ENCODE peak calls at places on chromosomes 12 and 14, in six cellular contexts. One of them, this sample, is unnamed.

GRCh38 chr12:87272846-87273245 is 756.4 kb downstream of the C12orf50 start:
- DNase-seq in K562: no peak
- DNase-seq in H1: no peak
- DNase-seq in GM12878: no peak
- DNase-seq in HCT116: no peak
- DNase-seq in SK-N-SH: no peak
- DNase-seq in this sample: no peak

GRCh38 chr14:34035177-34035933 is 84.5 kb upstream of the EGLN3 start:
- DNase-seq in K562: no peak
- DNase-seq in HCT116: no peak
- DNase-seq in SK-N-SH: peak; percentile 33
- DNase-seq in GM12878: no peak
- DNase-seq in H1: no peak
- DNase-seq in this sample: peak; percentile 95

GRCh38 chr14:63203618-63204406 is 431 bp upstream of the RHOJ start:
- DNase-seq in K562: peak; percentile 2
- DNase-seq in HCT116: no peak
- DNase-seq in GM12878: no peak
- DNase-seq in H1: peak; percentile 50
- DNase-seq in SK-N-SH: peak; percentile 34
- DNase-seq in this sample: peak; percentile 90

GRCh38 chr12:2177751-2178150 is 125.0 kb downstream of the CACNA1C start:
- DNase-seq in H1: no peak
- DNase-seq in HCT116: no peak
- DNase-seq in K562: no peak
- DNase-seq in GM12878: no peak
- DNase-seq in SK-N-SH: no peak
- DNase-seq in this sample: no peak

GRCh38 chr12:10364839-10365681 is 24.8 kb downstream of the KLRK1 start:
- DNase-seq in SK-N-SH: peak; percentile 33
- DNase-seq in GM12878: peak; percentile 53
- DNase-seq in K562: peak; percentile 73
- DNase-seq in HCT116: peak; percentile 71
- DNase-seq in H1: no peak
- DNase-seq in this sample: peak; percentile 53

GRCh38 chr14:55071870-55072640 is 20.6 kb downstream of the MAPK1IP1L start:
- DNase-seq in K562: no peak
- DNase-seq in SK-N-SH: no peak
- DNase-seq in H1: no peak
- DNase-seq in GM12878: peak; percentile 92
- DNase-seq in HCT116: no peak
- DNase-seq in this sample: no peak

GRCh38 chr12:67517181-67517887 is 131.2 kb upstream of the DYRK2 start:
- DNase-seq in K562: peak; percentile 0
- DNase-seq in H1: no peak
- DNase-seq in SK-N-SH: no peak
- DNase-seq in GM12878: no peak
- DNase-seq in HCT116: peak; percentile 16
- DNase-seq in this sample: no peak

GRCh38 chr12:8589679-8590078 is 23.0 kb downstream of the AICDA start:
- DNase-seq in SK-N-SH: no peak
- DNase-seq in HCT116: no peak
- DNase-seq in GM12878: no peak
- DNase-seq in K562: no peak
- DNase-seq in H1: no peak
- DNase-seq in this sample: no peak

GRCh38 chr12:12803186-12803585 is 10.0 kb upstream of the DDX47 start:
- DNase-seq in SK-N-SH: peak; percentile 27
- DNase-seq in K562: peak; percentile 75
- DNase-seq in H1: no peak
- DNase-seq in GM12878: no peak
- DNase-seq in HCT116: peak; percentile 92
- DNase-seq in this sample: peak; percentile 62

GRCh38 chr12:8452036-8452435 is 3.7 kb upstream of the CLEC6A start:
- DNase-seq in HCT116: no peak
- DNase-seq in SK-N-SH: no peak
- DNase-seq in K562: no peak
- DNase-seq in GM12878: no peak
- DNase-seq in H1: no peak
- DNase-seq in this sample: no peak

GRCh38 chr12:116691636-116692035 is 46.2 kb downstream of the SPRING1 start:
- DNase-seq in H1: no peak
- DNase-seq in K562: no peak
- DNase-seq in HCT116: no peak
- DNase-seq in SK-N-SH: no peak
- DNase-seq in GM12878: no peak
- DNase-seq in this sample: no peak

GRCh38 chr12:116687888-116688287 is 50.0 kb downstream of the SPRING1 start:
- DNase-seq in H1: peak; percentile 92
- DNase-seq in K562: peak; percentile 60
- DNase-seq in GM12878: no peak
- DNase-seq in SK-N-SH: peak; percentile 67
- DNase-seq in HCT116: peak; percentile 60
- DNase-seq in this sample: peak; percentile 44

GRCh38 chr12:116691205-116691604 is 46.7 kb downstream of the SPRING1 start:
- DNase-seq in HCT116: no peak
- DNase-seq in GM12878: no peak
- DNase-seq in SK-N-SH: no peak
- DNase-seq in H1: no peak
- DNase-seq in K562: no peak
- DNase-seq in this sample: no peak

GRCh38 chr12:116689586-116689985 is 48.3 kb downstream of the SPRING1 start:
- DNase-seq in GM12878: no peak
- DNase-seq in K562: no peak
- DNase-seq in HCT116: no peak
- DNase-seq in H1: no peak
- DNase-seq in SK-N-SH: no peak
- DNase-seq in this sample: no peak

GRCh38 chr12:116690016-116690709 is 47.7 kb downstream of the SPRING1 start:
- DNase-seq in SK-N-SH: peak; percentile 43
- DNase-seq in H1: no peak
- DNase-seq in K562: no peak
- DNase-seq in GM12878: no peak
- DNase-seq in HCT116: no peak
- DNase-seq in this sample: no peak
- TF ChIP-seq YY1 in SK-N-SH: no peak
- TF ChIP-seq YY1 in H1: no peak
- TF ChIP-seq YY1 in K562: no peak
- TF ChIP-seq YY1 in GM12878: no peak
- TF ChIP-seq YY1 in HCT116: no peak
- TF ChIP-seq YY1 in this sample: no peak

DNA sequence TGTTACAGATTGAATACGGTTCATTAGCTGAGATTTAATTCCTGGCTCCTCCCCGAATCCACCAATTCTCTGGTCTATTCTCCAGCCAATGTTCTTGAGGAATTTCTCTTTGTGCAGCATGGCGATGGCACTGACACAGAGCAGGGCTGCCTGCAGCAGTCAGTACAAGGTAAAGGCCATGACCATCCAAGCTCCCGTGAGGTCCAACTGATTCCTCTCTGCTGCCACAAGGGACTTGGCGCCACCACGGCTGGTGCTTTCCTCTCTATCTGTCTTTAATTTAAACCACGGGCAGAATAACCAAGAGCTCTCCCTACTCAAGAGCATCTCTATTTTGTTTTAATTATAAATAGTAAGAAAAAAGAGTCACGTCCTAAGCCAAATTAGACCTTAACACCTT is 12.2 kb downstream of the TMEM116 start:
- DNase-seq in H1: no peak
- DNase-seq in HCT116: no peak
- DNase-seq in GM12878: no peak
- DNase-seq in SK-N-SH: no peak
- DNase-seq in K562: no peak
- DNase-seq in this sample: no peak
- TF ChIP-seq RAD21 in H1: no peak
- TF ChIP-seq RAD21 in HCT116: no peak
- TF ChIP-seq RAD21 in GM12878: no peak
- TF ChIP-seq RAD21 in SK-N-SH: no peak
- TF ChIP-seq RAD21 in K562: no peak
- TF ChIP-seq RAD21 in this sample: no peak

GRCh38 chr12:11542599-11542998 is 106.9 kb upstream of the ETV6 start:
- DNase-seq in HCT116: no peak
- DNase-seq in K562: no peak
- DNase-seq in GM12878: no peak
- DNase-seq in SK-N-SH: no peak
- DNase-seq in H1: no peak
- DNase-seq in this sample: no peak

GRCh38 chr12:11543513-11544168 is 105.8 kb upstream of the ETV6 start:
- DNase-seq in K562: no peak
- DNase-seq in H1: no peak
- DNase-seq in HCT116: no peak
- DNase-seq in GM12878: no peak
- DNase-seq in SK-N-SH: no peak
- DNase-seq in this sample: no peak

GRCh38 chr12:11540615-11541014 is 108.9 kb upstream of the ETV6 start:
- DNase-seq in HCT116: no peak
- DNase-seq in H1: no peak
- DNase-seq in SK-N-SH: no peak
- DNase-seq in GM12878: no peak
- DNase-seq in K562: no peak
- DNase-seq in this sample: no peak

GRCh38 chr12:11540156-11540555 is 109.3 kb upstream of the ETV6 start:
- DNase-seq in H1: no peak
- DNase-seq in GM12878: no peak
- DNase-seq in HCT116: no peak
- DNase-seq in K562: no peak
- DNase-seq in SK-N-SH: no peak
- DNase-seq in this sample: no peak

GRCh38 chr12:11545438-11546330 is 103.8 kb upstream of the ETV6 start:
- DNase-seq in HCT116: no peak
- DNase-seq in SK-N-SH: peak; percentile 47
- DNase-seq in K562: no peak
- DNase-seq in GM12878: peak; percentile 78
- DNase-seq in H1: no peak
- DNase-seq in this sample: no peak
- H2AFZ ChIP-seq in HCT116: no peak overlapping the region
- H2AFZ ChIP-seq in SK-N-SH: no peak overlapping the region
- H2AFZ ChIP-seq in K562: peak overlapping the region; percentile 51
- H2AFZ ChIP-seq in GM12878: peak overlapping the region; percentile 42
- H2AFZ ChIP-seq in H1: peak overlapping the region; percentile 36
- H2AFZ ChIP-seq in this sample: no peak overlapping the region

DNA sequence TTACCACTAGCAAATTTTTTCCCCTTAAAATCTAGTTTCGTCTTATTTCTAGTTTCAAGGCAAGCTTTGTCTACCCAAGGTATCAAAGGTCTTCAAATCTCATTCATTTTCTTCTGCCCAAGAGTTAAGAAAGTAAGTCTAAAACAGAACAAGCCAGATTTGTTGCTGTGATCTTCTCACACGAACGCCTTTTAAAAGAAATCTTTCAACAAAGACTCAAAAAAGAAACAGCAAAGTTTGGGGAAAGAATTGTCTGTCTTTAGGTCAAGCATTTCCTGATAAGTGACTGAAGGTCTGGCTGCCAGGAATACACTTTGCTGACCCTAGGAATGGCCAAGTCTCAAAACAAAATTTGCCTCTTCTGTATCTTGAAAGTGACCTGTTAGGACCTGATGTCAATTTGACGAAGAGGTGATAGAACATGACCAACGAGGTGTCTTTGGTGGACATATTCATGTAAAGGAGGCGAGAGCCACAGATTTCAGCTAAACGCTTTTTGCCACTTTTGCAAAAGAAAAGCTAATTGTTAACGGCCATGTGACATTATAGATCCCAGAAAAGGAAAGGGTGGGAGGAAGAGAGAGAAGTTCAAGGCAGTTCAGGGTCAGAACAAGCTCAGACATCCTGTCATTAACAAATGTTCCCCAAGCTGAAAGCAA is 1.7 kb downstream of the CDK17 start:
- DNase-seq in K562: peak; percentile 34
- DNase-seq in HCT116: no peak
- DNase-seq in H1: no peak
- DNase-seq in SK-N-SH: no peak
- DNase-seq in GM12878: no peak
- DNase-seq in this sample: peak; percentile 7
- TF ChIP-seq YY1 in K562: no peak
- TF ChIP-seq YY1 in HCT116: no peak
- TF ChIP-seq YY1 in H1: no peak
- TF ChIP-seq YY1 in SK-N-SH: no peak
- TF ChIP-seq YY1 in GM12878: no peak
- TF ChIP-seq YY1 in this sample: no peak

DNA sequence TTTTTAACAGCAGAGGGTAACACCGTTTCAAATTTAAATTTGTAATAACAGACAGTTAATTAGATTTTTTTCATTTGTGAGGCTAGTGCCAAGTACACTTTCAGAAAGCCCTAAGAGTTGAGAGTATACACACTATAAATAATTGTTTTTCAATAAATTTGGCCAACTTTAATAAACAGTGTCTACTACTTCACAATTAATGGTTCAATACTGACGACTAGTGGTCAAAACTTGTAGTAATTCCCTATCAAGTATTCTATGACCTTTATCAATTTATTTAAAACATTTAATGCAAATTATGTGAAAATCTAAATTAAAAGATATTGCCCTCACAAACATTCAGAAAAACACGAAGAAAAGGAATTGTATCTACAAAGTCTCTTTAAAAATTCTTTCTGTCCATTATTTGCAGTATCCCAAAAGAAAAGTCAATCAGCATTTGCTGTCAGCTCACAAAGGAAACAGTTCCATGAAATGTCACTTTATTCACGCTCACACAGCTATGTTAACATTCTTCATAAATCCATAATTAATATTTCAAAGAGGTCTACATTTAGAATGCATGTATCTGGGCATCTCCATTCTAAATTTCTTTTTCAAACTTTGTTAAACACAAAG is 91.2 kb downstream of the CEP128 start:
- DNase-seq in H1: no peak
- DNase-seq in SK-N-SH: peak; percentile 5
- DNase-seq in GM12878: no peak
- DNase-seq in K562: peak; percentile 35
- DNase-seq in HCT116: peak; percentile 21
- DNase-seq in this sample: peak; percentile 12
- TF ChIP-seq RAD21 in H1: peak; percentile 56
- TF ChIP-seq RAD21 in SK-N-SH: peak; percentile 77
- TF ChIP-seq RAD21 in GM12878: peak; percentile 71
- TF ChIP-seq RAD21 in K562: peak; percentile 68
- TF ChIP-seq RAD21 in HCT116: peak; percentile 69
- TF ChIP-seq RAD21 in this sample: peak; percentile 24

DNA sequence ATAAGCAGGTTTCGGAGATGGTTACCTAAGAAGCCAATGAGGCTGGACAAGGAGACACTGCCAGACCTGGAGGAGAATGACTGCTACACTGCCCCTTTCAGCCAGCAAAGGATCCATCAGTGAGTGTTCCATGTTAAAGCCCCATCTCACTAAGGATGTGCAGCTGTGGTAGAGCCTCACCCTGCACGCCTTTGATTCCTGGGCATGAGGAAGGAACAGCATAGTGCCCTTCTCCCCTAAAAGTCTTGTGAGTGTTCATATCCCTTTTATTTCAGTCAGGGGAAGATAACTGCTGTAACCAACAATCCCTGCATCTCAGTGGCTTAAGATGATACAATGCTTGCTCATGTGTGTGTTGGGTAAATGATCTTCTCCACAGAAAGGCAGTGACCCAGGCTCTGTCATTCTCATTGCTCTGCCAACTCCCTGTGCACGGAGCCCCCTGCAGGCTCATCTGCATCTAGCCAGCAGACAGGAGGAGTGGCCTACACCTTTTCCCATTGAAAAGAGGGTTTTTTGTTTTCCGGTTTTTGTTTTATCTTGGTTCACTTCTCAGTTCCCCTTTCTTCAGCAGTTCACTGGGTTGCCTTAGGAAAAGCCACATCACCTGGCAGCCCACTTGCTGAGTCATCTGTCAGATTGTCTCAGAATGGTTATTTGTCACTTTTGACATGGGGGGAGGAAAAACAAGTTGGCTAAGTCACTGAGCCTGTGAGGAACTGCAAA is 193.1 kb downstream of the ANO4 start:
- DNase-seq in GM12878: peak; percentile 83
- DNase-seq in SK-N-SH: peak; percentile 17
- DNase-seq in HCT116: peak; percentile 19
- DNase-seq in H1: peak; percentile 55
- DNase-seq in K562: peak; percentile 65
- DNase-seq in this sample: peak; percentile 20
- H2AFZ ChIP-seq in GM12878: no peak overlapping the region
- H2AFZ ChIP-seq in SK-N-SH: no peak overlapping the region
- H2AFZ ChIP-seq in HCT116: peak overlapping the region; percentile 89
- H2AFZ ChIP-seq in H1: peak overlapping the region; percentile 46
- H2AFZ ChIP-seq in K562: no peak overlapping the region
- H2AFZ ChIP-seq in this sample: no peak overlapping the region